ENCODE peak calls at places on chromosomes 5 and 9, in eight cellular contexts. D, X, C, U, Q, A, O and S are unnamed samples.

GRCh38 chr9:15249042-15249818 is 57.8 kb downstream of the TTC39B start:
- DNase-seq in D (no peak), X (no peak), C (peak; percentile 69), U (no peak), Q (no peak), A (no peak), O (no peak), S (no peak)

GRCh38 chr5:154878642-154879335 is 20.4 kb downstream of the CNOT8 start:
- DNase-seq in D (no peak), X (no peak), C (no peak), U (no peak), Q (no peak), A (no peak), O (no peak), S (no peak)

GRCh38 chr9:111621895-111622480 is 9.1 kb upstream of the DNAJC25 start:
- DNase-seq in D (no peak), X (peak; percentile 42), C (peak; percentile 57), U (no peak), Q (no peak), A (peak; percentile 39), O (no peak), S (no peak)

GRCh38 chr5:150763023-150763793 is 4.4 kb upstream of the DCTN4 start:
- DNase-seq in D (no peak), X (no peak), C (peak; percentile 81), U (peak; percentile 90), Q (no peak), A (no peak), O (peak; percentile 81), S (no peak)

GRCh38 chr9:126551812-126552211 is 61.9 kb upstream of the LMX1B start:
- DNase-seq in D (no peak), X (no peak), C (no peak), U (no peak), Q (no peak), A (no peak), O (no peak), S (no peak)

GRCh38 chr5:140372971-140373487 is 13.0 kb downstream of the SLC4A9 start:
- DNase-seq in D (peak; percentile 54), X (peak; percentile 51), C (peak; percentile 75), U (no peak), Q (peak; percentile 18), A (peak; percentile 71), O (peak; percentile 83), S (peak; percentile 61)

GRCh38 chr9:94250456-94250855 is 8.6 kb upstream of the ZNF169 start:
- DNase-seq in D (no peak), X (no peak), C (no peak), U (no peak), Q (no peak), A (no peak), O (no peak), S (no peak)

GRCh38 chr9:107648153-107648716 is 158.7 kb upstream of the KLF4 start:
- DNase-seq in D (no peak), X (no peak), C (peak; percentile 60), U (no peak), Q (no peak), A (no peak), O (no peak), S (no peak)

GRCh38 chr5:127410906-127411780 is 106.3 kb upstream of the PRRC1 start:
- DNase-seq in D (no peak), X (peak; percentile 44), C (no peak), U (no peak), Q (no peak), A (no peak), O (no peak), S (no peak)

GRCh38 chr5:178385472-178385853 is 152.9 kb upstream of the PHYKPL start:
- DNase-seq in D (no peak), X (no peak), C (peak; percentile 27), U (no peak), Q (no peak), A (no peak), O (no peak), S (no peak)

GRCh38 chr9:13149454-13149853 is 130.0 kb downstream of the MPDZ start:
- DNase-seq in D (no peak), X (no peak), C (no peak), U (no peak), Q (no peak), A (no peak), O (peak; percentile 74), S (no peak)

GRCh38 chr9:78030553-78031270 is 899 bp downstream of the GNAQ start:
- DNase-seq in D (peak; percentile 47), X (no peak), C (peak; percentile 36), U (peak; percentile 59), Q (peak; percentile 59), A (no peak), O (peak; percentile 76), S (peak; percentile 52)

GRCh38 chr5:1545798-1546355 is 22.1 kb upstream of the LPCAT1 start:
- DNase-seq in D (peak; percentile 18), X (no peak), C (no peak), U (no peak), Q (no peak), A (no peak), O (no peak), S (no peak)

GRCh38 chr5:178460598-178461425 is 129.4 kb downstream of the COL23A1 start:
- DNase-seq in D (peak; percentile 48), X (peak; percentile 44), C (peak; percentile 24), U (peak; percentile 68), Q (peak; percentile 21), A (peak; percentile 54), O (peak; percentile 86), S (peak; percentile 92)

GRCh38 chr9:18348086-18348485 is 125.9 kb upstream of the ADAMTSL1 start:
- DNase-seq in D (no peak), X (no peak), C (no peak), U (no peak), Q (no peak), A (no peak), O (no peak), S (no peak)

GRCh38 chr5:178388381-178389030 is 155.9 kb upstream of the PHYKPL start:
- DNase-seq in D (no peak), X (no peak), C (peak; percentile 70), U (no peak), Q (no peak), A (no peak), O (peak; percentile 80), S (no peak)

GRCh38 chr5:173597304-173597703 is 19.1 kb downstream of the BOD1 start:
- DNase-seq in D (no peak), X (no peak), C (no peak), U (no peak), Q (no peak), A (no peak), O (no peak), S (no peak)

GRCh38 chr5:173598686-173599085 is 17.8 kb downstream of the BOD1 start:
- DNase-seq in D (no peak), X (no peak), C (no peak), U (no peak), Q (no peak), A (no peak), O (no peak), S (no peak)

GRCh38 chr5:173604141-173604540 is 12.3 kb downstream of the BOD1 start:
- DNase-seq in D (no peak), X (no peak), C (no peak), U (no peak), Q (no peak), A (no peak), O (no peak), S (no peak)

GRCh38 chr5:173602423-173602822 is 14.0 kb downstream of the BOD1 start:
- DNase-seq in D (no peak), X (no peak), C (peak; percentile 84), U (no peak), Q (no peak), A (no peak), O (peak; percentile 75), S (no peak)
- TF ChIP-seq CTCF in D (no peak), X (no peak), C (no peak), U (no peak), Q (no peak), A (no peak), O (no peak), S (no peak)

GRCh38 chr9:33105939-33106338 is 29.5 kb upstream of the SMU1 start:
- DNase-seq in D (no peak), X (no peak), C (no peak), U (no peak), Q (no peak), A (no peak), O (no peak), S (no peak)
- TF ChIP-seq CTCF in D (no peak), X (no peak), C (no peak), U (no peak), Q (no peak), A (no peak), O (no peak), S (no peak)

GRCh38 chr9:137878146-137878941 is 762 bp downstream of the CACNA1B start:
- DNase-seq in D (peak; percentile 71), X (no peak), C (no peak), U (no peak), Q (peak; percentile 12), A (no peak), O (no peak), S (peak; percentile 74)
- TF ChIP-seq CTCF in D (no peak), X (no peak), C (no peak), U (no peak), Q (no peak), A (no peak), O (no peak), S (no peak)

GRCh38 chr9:108760841-108761240 is 94.9 kb downstream of the ACTL7B start:
- DNase-seq in D (no peak), X (no peak), C (no peak), U (no peak), Q (no peak), A (no peak), O (no peak), S (no peak)

GRCh38 chr9:108755979-108756378 is 99.8 kb downstream of the ACTL7B start:
- DNase-seq in D (no peak), X (peak; percentile 50), C (no peak), U (no peak), Q (no peak), A (no peak), O (no peak), S (no peak)

GRCh38 chr9:108759399-108759798 is 96.4 kb downstream of the ACTL7B start:
- DNase-seq in D (no peak), X (no peak), C (no peak), U (no peak), Q (no peak), A (no peak), O (no peak), S (no peak)

GRCh38 chr9:108759835-108760234 is 96.0 kb downstream of the ACTL7B start:
- DNase-seq in D (no peak), X (no peak), C (no peak), U (no peak), Q (no peak), A (no peak), O (no peak), S (no peak)

DNA sequence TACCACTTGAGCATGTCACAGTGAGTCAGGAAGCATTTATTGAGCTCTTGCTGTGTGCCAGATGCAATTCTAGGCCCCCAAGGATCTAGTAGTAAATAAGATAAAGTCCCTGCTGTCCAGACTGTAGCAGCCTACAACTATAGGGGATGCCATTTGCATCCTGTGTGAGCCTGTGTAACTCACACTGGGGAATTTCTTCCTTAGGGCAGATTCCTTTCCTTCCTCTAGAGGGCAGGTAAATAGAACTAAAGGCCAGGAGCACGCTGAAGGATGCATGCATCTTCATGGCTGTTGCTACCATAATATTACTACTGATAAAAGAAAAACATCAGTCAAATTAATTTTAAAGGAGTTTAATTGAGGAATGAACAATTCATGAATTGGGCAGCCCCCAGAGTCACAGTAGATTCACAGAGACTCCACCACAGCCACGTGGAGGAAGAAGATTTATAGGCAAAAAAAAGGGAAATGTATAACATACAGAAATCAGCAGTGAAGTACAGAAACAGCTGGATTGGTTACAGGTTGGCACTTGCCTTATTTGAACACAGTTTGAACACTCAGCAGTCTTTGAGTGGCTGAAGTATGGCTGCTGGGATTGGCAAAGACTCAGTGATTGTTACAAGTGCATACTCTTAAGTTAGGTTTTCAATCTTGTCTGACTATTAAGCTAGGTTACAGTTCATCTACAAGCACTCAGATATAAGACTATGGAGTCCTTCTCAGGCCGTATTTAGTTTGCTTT is 98.9 kb downstream of the ACTL7B start:
- DNase-seq in D (no peak), X (no peak), C (no peak), U (no peak), Q (no peak), A (peak; percentile 33), O (no peak), S (no peak)
- TF ChIP-seq CTCF in D (no peak), X (no peak), C (no peak), U (no peak), Q (no peak), A (peak; percentile 59), O (no peak), S (peak; percentile 42)